ENCODE peak calls at places on chromosome 1, in four cellular contexts. V is HCT116, F is left ventricle myocardium inferior, W is foreskin fibroblast. J is an unnamed sample.

GRCh38 chr1:38004284-38005101 is 821 bp downstream of the FHL3 start:
- DNase-seq in V (no peak), F (no peak), W (no peak), J (no peak)

GRCh38 chr1:86487131-86487804 is 18.5 kb downstream of the CLCA1 start:
- DNase-seq in V (no peak), F (peak; percentile 57), W (peak; percentile 98), J (no peak)

GRCh38 chr1:117860906-117861610 is 68.4 kb downstream of the GDAP2 start:
- DNase-seq in V (no peak), F (no peak), W (peak; percentile 89), J (no peak)

GRCh38 chr1:99264201-99265021 is at the start of gene PLPPR4:
- DNase-seq in V (peak; percentile 12), F (peak; percentile 39), W (peak; percentile 21), J (no peak)

GRCh38 chr1:163063131-163064059 is 5.8 kb upstream of the RGS4 start:
- DNase-seq in V (no peak), F (no peak), W (no peak), J (no peak)

GRCh38 chr1:116179886-116180474 is 68.8 kb downstream of the MAB21L3 start:
- DNase-seq in V (no peak), F (no peak), W (no peak), J (no peak)

GRCh38 chr1:196997428-196997827 is 20.1 kb downstream of the CFHR5 start:
- DNase-seq in V (no peak), F (no peak), W (no peak), J (no peak)

GRCh38 chr1:202283379-202283844 is 58.3 kb downstream of the UBE2T start:
- DNase-seq in V (peak; percentile 27), F (no peak), W (peak; percentile 78), J (no peak)

GRCh38 chr1:30929135-30929889 is 20.8 kb upstream of the SDC3 start:
- DNase-seq in V (no peak), F (no peak), W (peak; percentile 33), J (no peak)

GRCh38 chr1:154840557-154841176 is 29.4 kb downstream of the KCNN3 start:
- DNase-seq in V (no peak), F (no peak), W (no peak), J (no peak)

GRCh38 chr1:179001451-179001850 is 24.2 kb upstream of the FAM20B start:
- DNase-seq in V (no peak), F (no peak), W (no peak), J (no peak)

GRCh38 chr1:223363856-223364684 is at the start of gene SUSD4:
- DNase-seq in V (no peak), F (peak; percentile 42), W (no peak), J (no peak)

GRCh38 chr1:15684468-15685283 is 556 bp downstream of the PLEKHM2 start:
- DNase-seq in V (no peak), F (peak; percentile 42), W (no peak), J (no peak)

GRCh38 chr1:209041936-209042335 is 541.6 kb upstream of the CAMK1G start:
- DNase-seq in V (no peak), F (no peak), W (no peak), J (no peak)

DNA sequence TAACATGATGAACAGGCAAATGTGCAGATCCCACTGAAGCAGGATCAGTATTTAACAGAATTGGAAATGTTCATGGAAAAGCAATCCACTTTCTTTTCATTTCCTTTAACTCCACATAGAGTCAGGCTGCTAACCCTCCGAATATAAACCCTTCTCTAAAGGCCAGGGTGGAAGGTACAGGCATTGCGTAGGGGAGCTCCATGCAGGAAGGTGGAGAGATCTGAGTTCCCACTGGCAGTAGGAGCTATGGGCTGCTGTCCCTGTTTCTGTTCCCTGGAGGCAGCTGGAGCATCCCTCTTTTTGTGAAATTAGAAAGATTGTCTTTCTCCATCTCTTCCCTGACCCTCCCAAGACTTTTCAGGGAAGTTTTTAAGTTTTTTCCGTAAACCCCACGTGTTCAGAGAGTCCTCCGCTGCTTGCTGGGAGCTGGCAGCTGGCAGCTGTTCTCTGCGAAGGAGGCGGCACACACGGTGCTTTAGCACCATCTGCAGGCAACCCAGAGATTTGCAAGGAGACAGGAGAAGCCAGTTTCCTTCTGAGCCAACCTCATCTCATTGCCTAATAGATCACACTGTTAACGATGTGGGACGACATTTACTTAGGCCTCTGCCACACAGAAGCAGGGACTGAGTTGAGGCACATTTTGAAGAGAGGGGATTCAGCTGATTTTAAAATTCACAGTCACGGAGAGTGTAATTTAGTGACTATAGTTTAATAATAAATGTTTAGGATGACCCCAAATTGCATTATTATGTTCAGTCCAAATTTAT is 55.4 kb upstream of the HOOK1 start:
- DNase-seq in V (peak; percentile 59), F (peak; percentile 77), W (peak; percentile 86), J (no peak)
- TF ChIP-seq CTCF in V (peak; percentile 95), F (peak; percentile 98), W (peak; percentile 84), J (peak; percentile 94)

GRCh38 chr1:24743404-24744211 is 1.6 kb upstream of the CLIC4 start:
- DNase-seq in V (no peak), F (no peak), W (peak; percentile 82), J (no peak)
- H3K4me3 ChIP-seq in V (no peak overlapping the region), F (no peak overlapping the region), W (peak overlapping the region; percentile 21), J (no peak overlapping the region)

GRCh38 chr1:167477962-167478361 is 40.4 kb downstream of the CD247 start:
- DNase-seq in V (no peak), F (no peak), W (no peak), J (no peak)

GRCh38 chr1:167476061-167476460 is 42.3 kb downstream of the CD247 start:
- DNase-seq in V (no peak), F (no peak), W (no peak), J (no peak)

GRCh38 chr1:167472729-167473529 is 45.4 kb downstream of the CD247 start:
- DNase-seq in V (no peak), F (no peak), W (no peak), J (no peak)

GRCh38 chr1:167473761-167474160 is 44.6 kb downstream of the CD247 start:
- DNase-seq in V (no peak), F (no peak), W (no peak), J (no peak)

DNA sequence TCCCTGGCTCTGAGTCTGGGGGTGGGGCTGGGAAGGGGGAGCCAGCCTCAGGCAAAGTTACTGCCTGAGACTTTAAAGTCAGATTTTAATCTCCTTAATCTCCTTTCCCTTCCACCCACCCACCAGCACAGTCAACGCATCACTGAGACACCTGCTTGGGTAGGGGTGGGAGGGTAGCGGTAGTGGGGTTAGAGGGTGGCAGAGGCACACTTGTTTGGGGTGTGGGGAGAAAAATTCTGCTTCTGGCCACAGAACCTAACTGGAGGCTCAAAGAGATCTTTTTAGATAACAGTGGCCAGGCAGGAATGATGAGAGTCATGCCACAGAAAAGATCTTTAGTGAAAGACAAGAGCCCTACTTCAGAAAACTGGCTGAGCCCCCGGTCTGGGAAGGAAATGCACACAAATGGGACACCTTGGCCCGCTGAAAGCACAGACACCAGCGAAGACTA is 44.1 kb downstream of the CD247 start:
- DNase-seq in V (no peak), F (no peak), W (no peak), J (no peak)
- TF ChIP-seq CTCF in V (no peak), F (no peak), W (no peak), J (no peak)

GRCh38 chr1:11472284-11472683 is 6.7 kb upstream of the DISP3 start:
- DNase-seq in V (no peak), F (no peak), W (no peak), J (no peak)
- H3K4me3 ChIP-seq in V (no peak overlapping the region), F (no peak overlapping the region), W (no peak overlapping the region), J (no peak overlapping the region)

DNA sequence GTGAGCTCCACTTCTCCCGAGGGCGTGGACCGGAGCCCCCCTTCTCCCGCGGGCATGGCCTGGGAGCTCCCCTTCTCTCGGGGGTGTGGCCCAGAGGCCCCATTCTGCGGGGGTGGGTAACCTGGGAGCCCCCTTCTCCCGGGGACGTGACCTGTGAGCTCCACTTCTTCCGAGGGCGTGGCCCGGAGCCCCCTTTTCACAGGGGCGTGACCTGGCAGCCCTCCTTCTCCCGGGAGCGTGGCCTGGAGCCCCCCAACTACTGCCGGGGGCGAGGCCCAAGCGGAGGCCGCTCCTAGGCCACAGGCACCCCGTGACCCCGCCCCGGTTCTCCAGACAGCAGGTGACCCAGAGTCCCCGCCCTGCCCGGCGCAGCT is 309 bp downstream of the C1orf174 start:
- DNase-seq in V (no peak), F (peak; percentile 25), W (no peak), J (no peak)
- TF ChIP-seq CTCF in V (no peak), F (no peak), W (no peak), J (no peak)

DNA sequence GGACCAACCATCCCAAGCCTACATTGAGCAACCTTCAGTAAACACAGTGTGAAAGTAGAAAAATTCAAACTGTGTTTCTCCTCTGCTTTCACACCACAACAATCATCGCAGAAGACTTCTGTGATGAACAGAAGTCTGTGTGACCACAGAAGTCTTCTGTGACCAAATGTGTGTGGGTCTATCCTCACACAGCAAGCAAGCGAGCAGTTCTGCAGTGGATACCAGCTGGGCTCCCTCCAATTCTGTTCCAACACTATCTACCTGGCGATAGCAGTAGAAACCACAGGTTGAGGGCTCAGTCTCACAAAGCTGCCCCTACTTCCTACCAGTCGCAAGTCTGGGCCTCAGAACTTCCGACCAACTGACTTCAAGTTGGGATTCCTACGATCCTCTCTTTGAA is 21.1 kb upstream of the RAP1A start:
- DNase-seq in V (no peak), F (no peak), W (no peak), J (no peak)
- H3K4me3 ChIP-seq in V (no peak overlapping the region), F (no peak overlapping the region), W (no peak overlapping the region), J (no peak overlapping the region)

GRCh38 chr1:110035236-110035752 is 870 bp downstream of the STRIP1 start:
- DNase-seq in V (no peak), F (no peak), W (no peak), J (no peak)

GRCh38 chr1:110034040-110034450 is 379 bp upstream of the STRIP1 start:
- DNase-seq in V (no peak), F (no peak), W (no peak), J (no peak)

GRCh38 chr1:110033421-110033820 is 1.0 kb upstream of the STRIP1 start:
- DNase-seq in V (no peak), F (no peak), W (no peak), J (no peak)

GRCh38 chr1:110032327-110032726 is 2.1 kb upstream of the STRIP1 start:
- DNase-seq in V (no peak), F (no peak), W (no peak), J (no peak)

GRCh38 chr1:110034451-110035235 is at the start of gene STRIP1:
- DNase-seq in V (peak; percentile 91), F (peak; percentile 90), W (peak; percentile 95), J (peak; percentile 74)
- TF ChIP-seq CTCF in V (no peak), F (no peak), W (no peak), J (no peak)

DNA sequence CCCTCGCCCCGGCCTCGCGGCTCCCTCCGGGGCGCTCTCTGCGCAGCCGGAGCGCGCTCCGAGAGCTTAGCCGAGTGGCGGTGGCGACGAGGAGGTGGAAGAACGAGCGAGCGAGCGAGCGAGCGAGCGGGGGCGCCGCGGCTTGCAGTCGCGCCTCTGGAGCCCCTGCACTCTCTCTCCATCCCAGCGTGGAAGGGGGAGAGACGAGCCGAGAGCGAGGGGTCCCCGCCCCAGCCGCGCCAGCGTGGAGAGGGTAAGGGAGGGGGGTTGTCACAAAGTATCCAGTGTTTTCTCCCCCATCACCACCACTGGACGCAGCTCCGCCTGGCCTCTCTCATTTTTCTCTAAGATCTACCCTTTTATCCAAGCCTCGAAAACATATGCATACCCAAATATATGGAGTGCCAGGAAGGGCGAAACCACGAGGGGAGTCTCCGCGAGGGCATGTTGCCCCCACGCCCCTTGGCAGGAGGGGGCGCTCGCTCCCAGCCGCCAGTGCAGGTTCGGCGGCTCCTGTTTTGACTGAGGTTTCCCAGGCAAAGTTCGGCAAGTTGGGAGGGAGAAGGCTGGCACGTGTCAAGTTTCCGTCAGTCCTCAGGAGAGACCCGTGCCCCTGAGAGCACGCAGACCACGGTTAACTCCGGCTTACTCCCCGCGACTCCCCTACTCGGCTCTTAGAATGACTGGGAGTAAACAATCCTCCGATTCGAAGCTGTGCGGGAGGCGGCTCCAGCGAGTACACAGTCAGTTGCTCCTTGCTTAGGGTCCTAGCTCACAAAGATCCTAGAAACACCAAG is 569 bp upstream of the DAB1 start:
- DNase-seq in V (no peak), F (peak; percentile 29), W (peak; percentile 20), J (no peak)
- H3K4me3 ChIP-seq in V (no peak overlapping the region), F (peak overlapping the region; percentile 71), W (peak overlapping the region; percentile 51), J (peak overlapping the region; percentile 58)

GRCh38 chr1:75053207-75053606 is 81.0 kb upstream of the LHX8 start:
- DNase-seq in V (peak; percentile 2), F (no peak), W (no peak), J (no peak)
- TF ChIP-seq CTCF in V (peak; percentile 28), F (no peak), W (no peak), J (peak; percentile 28)